ENCODE peak calls at places on chromosome 12, in seven cellular contexts. Z is substantia nigra, L is HS-27A, P is right lobe of liver, G is lung, B is HCT116, K is AG09319. A is an unnamed sample.

GRCh38 chr12:49703647-49704137 is 3.5 kb downstream of the FMNL3 start:
- DNase-seq in Z (no peak), L (no peak), P (no peak), G (no peak), B (no peak), K (no peak), A (no peak)

GRCh38 chr12:62692884-62693283 is 226.3 kb downstream of the MON2 start:
- DNase-seq in Z (no peak), L (peak), P (no peak), G (no peak), B (no peak), K (no peak), A (no peak)

GRCh38 chr12:111448266-111448830 is 42.6 kb downstream of the SH2B3 start:
- DNase-seq in Z (no peak), L (no peak), P (peak), G (peak), B (no peak), K (no peak), A (no peak)

GRCh38 chr12:9127936-9128663 is 12.4 kb upstream of the A2M start:
- DNase-seq in Z (no peak), L (no peak), P (peak), G (no peak), B (no peak), K (no peak), A (no peak)

GRCh38 chr12:109222062-109222461 is 87.0 kb downstream of the FOXN4 start:
- DNase-seq in Z (no peak), L (no peak), P (no peak), G (no peak), B (no peak), K (no peak), A (no peak)

GRCh38 chr12:132152411-132152821 is 8.2 kb downstream of the NOC4L start:
- DNase-seq in Z (no peak), L (no peak), P (no peak), G (no peak), B (no peak), K (no peak), A (no peak)

GRCh38 chr12:2417761-2418160 is 365.0 kb downstream of the CACNA1C start:
- DNase-seq in Z (no peak), L (no peak), P (no peak), G (no peak), B (no peak), K (no peak), A (peak)

GRCh38 chr12:105911966-105912365 is 226.8 kb downstream of the NUAK1 start:
- DNase-seq in Z (no peak), L (no peak), P (no peak), G (no peak), B (no peak), K (no peak), A (no peak)

GRCh38 chr12:108833757-108834472 is 23.5 kb downstream of the SSH1 start:
- DNase-seq in Z (no peak), L (no peak), P (peak), G (no peak), B (no peak), K (peak), A (no peak)

GRCh38 chr12:51421266-51421884 is 3.3 kb upstream of the SLC4A8 start:
- DNase-seq in Z (peak), L (peak), P (peak), G (peak), B (peak), K (peak), A (peak)

GRCh38 chr12:19181666-19182426 is 52.3 kb downstream of the PLEKHA5 start:
- DNase-seq in Z (no peak), L (no peak), P (no peak), G (no peak), B (no peak), K (no peak), A (no peak)

GRCh38 chr12:90250766-90251165 is 542.1 kb upstream of the ATP2B1 start:
- DNase-seq in Z (no peak), L (no peak), P (no peak), G (no peak), B (no peak), K (no peak), A (no peak)

GRCh38 chr12:54439521-54440255 is 20.6 kb upstream of the ITGA5 start:
- DNase-seq in Z (no peak), L (no peak), P (no peak), G (no peak), B (peak), K (no peak), A (no peak)

GRCh38 chr12:115335594-115335993 is 651.6 kb upstream of the TBX3 start:
- DNase-seq in Z (no peak), L (no peak), P (no peak), G (no peak), B (no peak), K (no peak), A (no peak)

GRCh38 chr12:122965356-122965755 is 907 bp downstream of the ABCB9 start:
- DNase-seq in Z (no peak), L (no peak), P (no peak), G (no peak), B (no peak), K (no peak), A (no peak)

GRCh38 chr12:45217846-45218245 is 2.0 kb downstream of the ANO6 start:
- DNase-seq in Z (no peak), L (no peak), P (no peak), G (no peak), B (no peak), K (no peak), A (no peak)

GRCh38 chr12:2212971-2213869 is 160.4 kb downstream of the CACNA1C start:
- DNase-seq in Z (no peak), L (no peak), P (no peak), G (no peak), B (no peak), K (no peak), A (no peak)

GRCh38 chr12:13197526-13198141 is 1.1 kb downstream of the EMP1 start:
- DNase-seq in Z (no peak), L (no peak), P (no peak), G (peak), B (no peak), K (no peak), A (no peak)

GRCh38 chr12:20631711-20632110 is 63.4 kb upstream of the SLCO1C1 start:
- DNase-seq in Z (no peak), L (no peak), P (no peak), G (no peak), B (no peak), K (peak), A (no peak)

GRCh38 chr12:120737557-120738251 is 12.1 kb downstream of the ACADS start:
- DNase-seq in Z (no peak), L (no peak), P (no peak), G (no peak), B (no peak), K (no peak), A (no peak)

GRCh38 chr12:119659289-119659897 is 8.5 kb upstream of the PRKAB1 start:
- DNase-seq in Z (no peak), L (no peak), P (no peak), G (no peak), B (no peak), K (no peak), A (no peak)

GRCh38 chr12:103331643-103332042 is 164.1 kb downstream of the C12orf42 start:
- DNase-seq in Z (no peak), L (no peak), P (no peak), G (no peak), B (no peak), K (no peak), A (no peak)

GRCh38 chr12:92541024-92541423 is 161.8 kb upstream of the PLEKHG7 start:
- DNase-seq in Z (no peak), L (no peak), P (no peak), G (no peak), B (no peak), K (no peak), A (no peak)

GRCh38 chr12:29591140-29592020 is 93.9 kb upstream of the OVCH1 start:
- DNase-seq in Z (no peak), L (no peak), P (peak), G (no peak), B (no peak), K (no peak), A (peak)

GRCh38 chr12:52179396-52179973 is 12.3 kb downstream of the KRT80 start:
- DNase-seq in Z (no peak), L (no peak), P (no peak), G (no peak), B (no peak), K (no peak), A (no peak)

GRCh38 chr12:111776836-111777344 is 10.2 kb downstream of the ALDH2 start:
- DNase-seq in Z (no peak), L (no peak), P (no peak), G (no peak), B (no peak), K (no peak), A (no peak)

GRCh38 chr12:42473130-42473529 is 116.4 kb downstream of the PRICKLE1 start:
- DNase-seq in Z (no peak), L (no peak), P (no peak), G (no peak), B (no peak), K (no peak), A (no peak)

GRCh38 chr12:56836800-56837663 is 73.9 kb downstream of the HSD17B6 start:
- DNase-seq in Z (no peak), L (peak), P (no peak), G (peak), B (no peak), K (no peak), A (no peak)

GRCh38 chr12:104372048-104372720 is 68.6 kb downstream of the EID3 start:
- DNase-seq in Z (no peak), L (no peak), P (no peak), G (no peak), B (no peak), K (no peak), A (no peak)

GRCh38 chr12:22658214-22658613 is 33.2 kb downstream of the ETNK1 start:
- DNase-seq in Z (no peak), L (peak), P (no peak), G (no peak), B (no peak), K (no peak), A (no peak)